ENCODE peak calls at places on chromosomes 1 and 21, in ten cellular contexts. One of them, this sample, is unnamed.

GRCh38 chr1:157369808-157370521 is 182.3 kb downstream of the FCRL5 start:
- DNase-seq in brain microvascular endothelial cell: peak; percentile 69
- DNase-seq in left ventricle myocardium inferior: no peak
- DNase-seq in heart right ventricle: no peak
- DNase-seq in left lung: no peak
- DNase-seq in H1: peak; percentile 69
- DNase-seq in OCI-LY7: peak; percentile 71
- DNase-seq in mucosa of descending colon: peak; percentile 87
- DNase-seq in IMR-90: peak; percentile 43
- DNase-seq in fibroblast of pulmonary artery: peak; percentile 64
- DNase-seq in this sample: peak; percentile 15

GRCh38 chr1:205693421-205693991 is 13.2 kb upstream of the SLC45A3 start:
- DNase-seq in brain microvascular endothelial cell: no peak
- DNase-seq in left ventricle myocardium inferior: no peak
- DNase-seq in heart right ventricle: no peak
- DNase-seq in left lung: no peak
- DNase-seq in H1: no peak
- DNase-seq in OCI-LY7: no peak
- DNase-seq in mucosa of descending colon: no peak
- DNase-seq in IMR-90: no peak
- DNase-seq in fibroblast of pulmonary artery: no peak
- DNase-seq in this sample: no peak

GRCh38 chr1:38029725-38030511 is 16.7 kb downstream of the POU3F1 start:
- DNase-seq in brain microvascular endothelial cell: peak; percentile 64
- DNase-seq in left ventricle myocardium inferior: peak; percentile 51
- DNase-seq in heart right ventricle: peak; percentile 30
- DNase-seq in left lung: no peak
- DNase-seq in H1: peak; percentile 58
- DNase-seq in OCI-LY7: peak; percentile 25
- DNase-seq in mucosa of descending colon: peak; percentile 26
- DNase-seq in IMR-90: peak; percentile 62
- DNase-seq in fibroblast of pulmonary artery: peak; percentile 68
- DNase-seq in this sample: no peak

GRCh38 chr1:234309598-234310459 is 63.4 kb upstream of the COA6 start:
- DNase-seq in brain microvascular endothelial cell: peak; percentile 55
- DNase-seq in left ventricle myocardium inferior: peak; percentile 40
- DNase-seq in heart right ventricle: peak; percentile 35
- DNase-seq in left lung: peak; percentile 83
- DNase-seq in H1: peak; percentile 84
- DNase-seq in OCI-LY7: peak; percentile 70
- DNase-seq in mucosa of descending colon: peak; percentile 80
- DNase-seq in IMR-90: peak; percentile 46
- DNase-seq in fibroblast of pulmonary artery: peak; percentile 61
- DNase-seq in this sample: peak; percentile 59

GRCh38 chr1:64019818-64020217 is 183.6 kb upstream of the UBE2U start:
- DNase-seq in brain microvascular endothelial cell: peak; percentile 70
- DNase-seq in left ventricle myocardium inferior: no peak
- DNase-seq in heart right ventricle: no peak
- DNase-seq in left lung: no peak
- DNase-seq in H1: no peak
- DNase-seq in OCI-LY7: peak; percentile 24
- DNase-seq in mucosa of descending colon: peak; percentile 37
- DNase-seq in IMR-90: peak; percentile 69
- DNase-seq in fibroblast of pulmonary artery: peak; percentile 57
- DNase-seq in this sample: no peak

GRCh38 chr1:241202321-241202845 is 154.6 kb downstream of the RGS7 start:
- DNase-seq in brain microvascular endothelial cell: no peak
- DNase-seq in left ventricle myocardium inferior: no peak
- DNase-seq in heart right ventricle: no peak
- DNase-seq in left lung: no peak
- DNase-seq in H1: no peak
- DNase-seq in OCI-LY7: no peak
- DNase-seq in mucosa of descending colon: peak; percentile 14
- DNase-seq in IMR-90: no peak
- DNase-seq in fibroblast of pulmonary artery: no peak
- DNase-seq in this sample: no peak

GRCh38 chr1:222912730-222913129 is 97.9 kb downstream of the DISP1 start:
- DNase-seq in brain microvascular endothelial cell: peak; percentile 68
- DNase-seq in left ventricle myocardium inferior: no peak
- DNase-seq in heart right ventricle: no peak
- DNase-seq in left lung: no peak
- DNase-seq in H1: no peak
- DNase-seq in OCI-LY7: no peak
- DNase-seq in mucosa of descending colon: no peak
- DNase-seq in IMR-90: peak; percentile 65
- DNase-seq in fibroblast of pulmonary artery: peak; percentile 49
- DNase-seq in this sample: no peak

GRCh38 chr1:56146449-56146848 is 432.9 kb downstream of the PLPP3 start:
- DNase-seq in brain microvascular endothelial cell: no peak
- DNase-seq in left ventricle myocardium inferior: no peak
- DNase-seq in heart right ventricle: no peak
- DNase-seq in left lung: no peak
- DNase-seq in H1: no peak
- DNase-seq in OCI-LY7: no peak
- DNase-seq in mucosa of descending colon: no peak
- DNase-seq in IMR-90: peak; percentile 76
- DNase-seq in fibroblast of pulmonary artery: peak; percentile 78
- DNase-seq in this sample: peak; percentile 22

GRCh38 chr1:64917328-64917861 is 49.0 kb downstream of the JAK1 start:
- DNase-seq in brain microvascular endothelial cell: peak; percentile 96
- DNase-seq in left ventricle myocardium inferior: peak; percentile 45
- DNase-seq in heart right ventricle: peak; percentile 39
- DNase-seq in left lung: no peak
- DNase-seq in H1: no peak
- DNase-seq in OCI-LY7: peak; percentile 37
- DNase-seq in mucosa of descending colon: no peak
- DNase-seq in IMR-90: peak; percentile 99
- DNase-seq in fibroblast of pulmonary artery: peak; percentile 98
- DNase-seq in this sample: no peak

GRCh38 chr1:100628631-100629081 is 90.7 kb downstream of the GPR88 start:
- DNase-seq in brain microvascular endothelial cell: no peak
- DNase-seq in left ventricle myocardium inferior: no peak
- DNase-seq in heart right ventricle: no peak
- DNase-seq in left lung: no peak
- DNase-seq in H1: no peak
- DNase-seq in OCI-LY7: no peak
- DNase-seq in mucosa of descending colon: no peak
- DNase-seq in IMR-90: peak; percentile 14
- DNase-seq in fibroblast of pulmonary artery: no peak
- DNase-seq in this sample: no peak

GRCh38 chr1:18358600-18358999 is 122.1 kb upstream of the KLHDC7A start:
- DNase-seq in brain microvascular endothelial cell: no peak
- DNase-seq in left ventricle myocardium inferior: no peak
- DNase-seq in heart right ventricle: no peak
- DNase-seq in left lung: no peak
- DNase-seq in H1: no peak
- DNase-seq in OCI-LY7: no peak
- DNase-seq in mucosa of descending colon: no peak
- DNase-seq in IMR-90: no peak
- DNase-seq in fibroblast of pulmonary artery: no peak
- DNase-seq in this sample: no peak
- H3K4me3 ChIP-seq in brain microvascular endothelial cell: no peak overlapping the region
- H3K4me3 ChIP-seq in left ventricle myocardium inferior: no peak overlapping the region
- H3K4me3 ChIP-seq in heart right ventricle: no peak overlapping the region
- H3K4me3 ChIP-seq in left lung: no peak overlapping the region
- H3K4me3 ChIP-seq in H1: no peak overlapping the region
- H3K4me3 ChIP-seq in OCI-LY7: no peak overlapping the region
- H3K4me3 ChIP-seq in mucosa of descending colon: no peak overlapping the region
- H3K4me3 ChIP-seq in IMR-90: no peak overlapping the region
- H3K4me3 ChIP-seq in fibroblast of pulmonary artery: no peak overlapping the region
- H3K4me3 ChIP-seq in this sample: no peak overlapping the region

GRCh38 chr1:171217658-171218443 is 30.4 kb upstream of the FMO1 start:
- DNase-seq in brain microvascular endothelial cell: no peak
- DNase-seq in left ventricle myocardium inferior: no peak
- DNase-seq in heart right ventricle: no peak
- DNase-seq in left lung: no peak
- DNase-seq in H1: no peak
- DNase-seq in OCI-LY7: no peak
- DNase-seq in mucosa of descending colon: no peak
- DNase-seq in IMR-90: no peak
- DNase-seq in fibroblast of pulmonary artery: no peak
- DNase-seq in this sample: no peak

GRCh38 chr1:171218661-171219060 is 29.6 kb upstream of the FMO1 start:
- DNase-seq in brain microvascular endothelial cell: peak; percentile 2
- DNase-seq in left ventricle myocardium inferior: no peak
- DNase-seq in heart right ventricle: no peak
- DNase-seq in left lung: no peak
- DNase-seq in H1: no peak
- DNase-seq in OCI-LY7: no peak
- DNase-seq in mucosa of descending colon: no peak
- DNase-seq in IMR-90: no peak
- DNase-seq in fibroblast of pulmonary artery: peak; percentile 39
- DNase-seq in this sample: no peak

GRCh38 chr1:171212607-171213347 is 27.7 kb downstream of the FMO2 start:
- DNase-seq in brain microvascular endothelial cell: no peak
- DNase-seq in left ventricle myocardium inferior: no peak
- DNase-seq in heart right ventricle: no peak
- DNase-seq in left lung: no peak
- DNase-seq in H1: no peak
- DNase-seq in OCI-LY7: peak; percentile 20
- DNase-seq in mucosa of descending colon: no peak
- DNase-seq in IMR-90: no peak
- DNase-seq in fibroblast of pulmonary artery: no peak
- DNase-seq in this sample: no peak

GRCh38 chr1:171210355-171210754 is 25.3 kb downstream of the FMO2 start:
- DNase-seq in brain microvascular endothelial cell: no peak
- DNase-seq in left ventricle myocardium inferior: no peak
- DNase-seq in heart right ventricle: no peak
- DNase-seq in left lung: no peak
- DNase-seq in H1: no peak
- DNase-seq in OCI-LY7: no peak
- DNase-seq in mucosa of descending colon: peak; percentile 14
- DNase-seq in IMR-90: no peak
- DNase-seq in fibroblast of pulmonary artery: peak; percentile 73
- DNase-seq in this sample: peak; percentile 77

DNA sequence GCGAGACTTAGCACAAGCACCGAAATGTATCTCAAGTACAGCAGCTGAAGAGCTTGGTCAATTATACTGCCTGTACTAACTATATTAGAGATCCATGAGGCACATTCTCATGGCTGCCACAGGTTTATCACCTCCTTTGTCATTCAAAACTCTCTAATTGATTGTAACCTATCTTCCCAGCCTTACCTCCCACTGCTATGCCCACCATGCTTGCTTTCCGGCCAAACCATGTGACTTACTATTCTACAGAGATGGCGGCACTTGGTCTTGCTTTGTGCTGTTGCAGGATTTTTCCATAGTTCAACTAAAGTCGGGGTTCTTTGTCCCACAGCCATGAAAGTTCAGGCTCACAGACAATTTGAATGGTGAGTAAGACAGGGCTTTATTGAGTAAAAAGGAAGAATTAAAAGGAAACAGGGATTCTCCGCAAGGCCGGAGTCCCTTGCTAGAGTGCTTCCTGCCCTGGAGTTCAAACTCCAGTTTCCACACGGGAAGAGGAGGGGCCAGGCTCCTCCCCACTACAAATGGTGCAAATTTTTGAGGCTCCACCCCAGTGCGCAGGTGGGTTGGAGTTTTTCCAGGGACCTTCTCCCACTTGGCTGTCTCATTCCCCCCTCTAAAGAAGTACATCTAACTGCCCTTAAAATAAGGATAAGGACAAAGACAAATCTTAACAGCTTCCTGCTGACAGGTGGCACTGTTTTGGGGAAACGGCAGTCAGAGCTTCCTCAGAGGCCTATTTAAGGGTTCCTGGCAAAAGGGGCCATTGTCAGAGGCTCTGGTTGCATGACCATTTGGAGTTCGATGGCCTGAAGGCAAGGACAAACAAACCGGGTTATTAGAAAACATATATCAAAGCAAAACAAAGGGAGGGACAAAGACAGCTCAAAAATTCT is 28.7 kb downstream of the FMO2 start:
- DNase-seq in brain microvascular endothelial cell: no peak
- DNase-seq in left ventricle myocardium inferior: no peak
- DNase-seq in heart right ventricle: no peak
- DNase-seq in left lung: no peak
- DNase-seq in H1: no peak
- DNase-seq in OCI-LY7: peak; percentile 4
- DNase-seq in mucosa of descending colon: no peak
- DNase-seq in IMR-90: no peak
- DNase-seq in fibroblast of pulmonary artery: no peak
- DNase-seq in this sample: no peak
- TF ChIP-seq CTCF in brain microvascular endothelial cell: peak; percentile 16
- TF ChIP-seq CTCF in left ventricle myocardium inferior: no peak
- TF ChIP-seq CTCF in heart right ventricle: no peak
- TF ChIP-seq CTCF in left lung: no peak
- TF ChIP-seq CTCF in H1: peak; percentile 26
- TF ChIP-seq CTCF in OCI-LY7: peak; percentile 33
- TF ChIP-seq CTCF in mucosa of descending colon: no peak
- TF ChIP-seq CTCF in IMR-90: no peak
- TF ChIP-seq CTCF in fibroblast of pulmonary artery: no peak
- TF ChIP-seq CTCF in this sample: no peak

DNA sequence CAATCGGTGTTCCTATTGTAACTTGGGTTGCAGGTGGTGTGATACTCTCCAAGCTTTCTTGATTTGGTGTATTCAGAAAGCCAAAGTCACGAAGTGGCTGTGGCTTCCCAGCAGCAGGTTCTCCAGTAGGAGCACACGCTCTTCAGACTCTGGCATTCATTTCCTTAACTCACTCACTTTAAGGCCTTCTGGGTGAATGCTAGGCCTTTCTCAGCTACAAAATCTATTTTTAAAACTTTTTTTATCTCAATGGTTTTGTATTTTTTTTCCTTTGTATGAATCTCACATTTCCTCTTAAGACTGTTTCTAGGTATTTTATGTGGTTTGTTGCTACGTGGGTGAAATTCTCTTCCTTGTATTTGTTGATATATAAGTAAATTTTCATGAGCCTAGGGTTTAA is 22.9 kb upstream of the PKN2 start:
- DNase-seq in brain microvascular endothelial cell: no peak
- DNase-seq in left ventricle myocardium inferior: no peak
- DNase-seq in heart right ventricle: no peak
- DNase-seq in left lung: no peak
- DNase-seq in H1: no peak
- DNase-seq in OCI-LY7: no peak
- DNase-seq in mucosa of descending colon: no peak
- DNase-seq in IMR-90: no peak
- DNase-seq in fibroblast of pulmonary artery: no peak
- DNase-seq in this sample: no peak
- H3K4me3 ChIP-seq in brain microvascular endothelial cell: no peak overlapping the region
- H3K4me3 ChIP-seq in left ventricle myocardium inferior: no peak overlapping the region
- H3K4me3 ChIP-seq in heart right ventricle: no peak overlapping the region
- H3K4me3 ChIP-seq in left lung: no peak overlapping the region
- H3K4me3 ChIP-seq in H1: no peak overlapping the region
- H3K4me3 ChIP-seq in OCI-LY7: no peak overlapping the region
- H3K4me3 ChIP-seq in mucosa of descending colon: no peak overlapping the region
- H3K4me3 ChIP-seq in IMR-90: no peak overlapping the region
- H3K4me3 ChIP-seq in fibroblast of pulmonary artery: no peak overlapping the region
- H3K4me3 ChIP-seq in this sample: no peak overlapping the region

GRCh38 chr21:44845418-44846200 is 27.7 kb upstream of the SUMO3 start:
- DNase-seq in brain microvascular endothelial cell: no peak
- DNase-seq in left ventricle myocardium inferior: peak; percentile 80
- DNase-seq in heart right ventricle: peak; percentile 81
- DNase-seq in left lung: peak; percentile 92
- DNase-seq in H1: peak; percentile 90
- DNase-seq in OCI-LY7: peak; percentile 21
- DNase-seq in mucosa of descending colon: peak; percentile 77
- DNase-seq in IMR-90: peak; percentile 24
- DNase-seq in fibroblast of pulmonary artery: peak; percentile 64
- DNase-seq in this sample: no peak
- TF ChIP-seq CTCF in brain microvascular endothelial cell: peak; percentile 46
- TF ChIP-seq CTCF in left ventricle myocardium inferior: peak; percentile 54
- TF ChIP-seq CTCF in heart right ventricle: peak; percentile 57
- TF ChIP-seq CTCF in left lung: no peak
- TF ChIP-seq CTCF in H1: peak; percentile 49
- TF ChIP-seq CTCF in OCI-LY7: peak; percentile 48
- TF ChIP-seq CTCF in mucosa of descending colon: no peak
- TF ChIP-seq CTCF in IMR-90: peak; percentile 43
- TF ChIP-seq CTCF in fibroblast of pulmonary artery: peak; percentile 32
- TF ChIP-seq CTCF in this sample: peak; percentile 34